ENCODE peak calls at places on chromosomes 16 and 17, in eight cellular contexts. One of them, this sample, is unnamed.
A peak's percentile ranks its signal among the peaks of the same experiment; 100 is the strongest.

GRCh38 chr17:35147313-35147982 is at the start of gene UNC45B:
- DNase-seq in effector CD4-positive, alpha-beta T cell: no peak
- DNase-seq in OCI-LY7: no peak
- DNase-seq in activated T-cell treated with anti-CD3 and anti-CD28 coated beads, Interleukin-2, amount 50 U/mL, for 72 hours: no peak
- DNase-seq in AG10803: no peak
- DNase-seq in stimulated activated CD8-positive, alpha-beta memory T cell treated with anti-CD3 and anti-CD28 coated beads, Interleukin-7, amount 100 ng/mL, for 24 hours: no peak
- DNase-seq in CD4-positive, alpha-beta T cell: no peak
- DNase-seq in AG09319: no peak
- DNase-seq in this sample: no peak

GRCh38 chr16:47230296-47230695 is 86.6 kb upstream of the NETO2 start:
- DNase-seq in effector CD4-positive, alpha-beta T cell: no peak
- DNase-seq in OCI-LY7: no peak
- DNase-seq in activated T-cell treated with anti-CD3 and anti-CD28 coated beads, Interleukin-2, amount 50 U/mL, for 72 hours: no peak
- DNase-seq in AG10803: no peak
- DNase-seq in stimulated activated CD8-positive, alpha-beta memory T cell treated with anti-CD3 and anti-CD28 coated beads, Interleukin-7, amount 100 ng/mL, for 24 hours: no peak
- DNase-seq in CD4-positive, alpha-beta T cell: no peak
- DNase-seq in AG09319: no peak
- DNase-seq in this sample: no peak

GRCh38 chr17:61143026-61143425 is 256.6 kb upstream of the TBX2 start:
- DNase-seq in effector CD4-positive, alpha-beta T cell: no peak
- DNase-seq in OCI-LY7: no peak
- DNase-seq in activated T-cell treated with anti-CD3 and anti-CD28 coated beads, Interleukin-2, amount 50 U/mL, for 72 hours: no peak
- DNase-seq in AG10803: no peak
- DNase-seq in stimulated activated CD8-positive, alpha-beta memory T cell treated with anti-CD3 and anti-CD28 coated beads, Interleukin-7, amount 100 ng/mL, for 24 hours: no peak
- DNase-seq in CD4-positive, alpha-beta T cell: no peak
- DNase-seq in AG09319: no peak
- DNase-seq in this sample: no peak

GRCh38 chr16:72983728-72984350 is 64.1 kb downstream of the ZFHX3 start:
- DNase-seq in effector CD4-positive, alpha-beta T cell: no peak
- DNase-seq in OCI-LY7: no peak
- DNase-seq in activated T-cell treated with anti-CD3 and anti-CD28 coated beads, Interleukin-2, amount 50 U/mL, for 72 hours: no peak
- DNase-seq in AG10803: no peak
- DNase-seq in stimulated activated CD8-positive, alpha-beta memory T cell treated with anti-CD3 and anti-CD28 coated beads, Interleukin-7, amount 100 ng/mL, for 24 hours: no peak
- DNase-seq in CD4-positive, alpha-beta T cell: no peak
- DNase-seq in AG09319: no peak
- DNase-seq in this sample: no peak

GRCh38 chr17:9645858-9646555 is 690 bp downstream of the USP43 start:
- DNase-seq in effector CD4-positive, alpha-beta T cell: no peak
- DNase-seq in OCI-LY7: no peak
- DNase-seq in activated T-cell treated with anti-CD3 and anti-CD28 coated beads, Interleukin-2, amount 50 U/mL, for 72 hours: peak; percentile 60
- DNase-seq in AG10803: no peak
- DNase-seq in stimulated activated CD8-positive, alpha-beta memory T cell treated with anti-CD3 and anti-CD28 coated beads, Interleukin-7, amount 100 ng/mL, for 24 hours: no peak
- DNase-seq in CD4-positive, alpha-beta T cell: no peak
- DNase-seq in AG09319: no peak
- DNase-seq in this sample: peak; percentile 80

GRCh38 chr17:49022391-49022941 is 25.3 kb downstream of the IGF2BP1 start:
- DNase-seq in effector CD4-positive, alpha-beta T cell: no peak
- DNase-seq in OCI-LY7: no peak
- DNase-seq in activated T-cell treated with anti-CD3 and anti-CD28 coated beads, Interleukin-2, amount 50 U/mL, for 72 hours: no peak
- DNase-seq in AG10803: peak; percentile 84
- DNase-seq in stimulated activated CD8-positive, alpha-beta memory T cell treated with anti-CD3 and anti-CD28 coated beads, Interleukin-7, amount 100 ng/mL, for 24 hours: no peak
- DNase-seq in CD4-positive, alpha-beta T cell: no peak
- DNase-seq in AG09319: no peak
- DNase-seq in this sample: peak; percentile 45

GRCh38 chr16:80107900-80108299 is 432.9 kb upstream of the DYNLRB2 start:
- DNase-seq in effector CD4-positive, alpha-beta T cell: no peak
- DNase-seq in OCI-LY7: no peak
- DNase-seq in activated T-cell treated with anti-CD3 and anti-CD28 coated beads, Interleukin-2, amount 50 U/mL, for 72 hours: no peak
- DNase-seq in AG10803: no peak
- DNase-seq in stimulated activated CD8-positive, alpha-beta memory T cell treated with anti-CD3 and anti-CD28 coated beads, Interleukin-7, amount 100 ng/mL, for 24 hours: no peak
- DNase-seq in CD4-positive, alpha-beta T cell: no peak
- DNase-seq in AG09319: no peak
- DNase-seq in this sample: no peak

GRCh38 chr17:64411999-64412771 is 21.5 kb upstream of the PECAM1 start:
- DNase-seq in effector CD4-positive, alpha-beta T cell: no peak
- DNase-seq in OCI-LY7: peak; percentile 92
- DNase-seq in activated T-cell treated with anti-CD3 and anti-CD28 coated beads, Interleukin-2, amount 50 U/mL, for 72 hours: no peak
- DNase-seq in AG10803: peak; percentile 13
- DNase-seq in stimulated activated CD8-positive, alpha-beta memory T cell treated with anti-CD3 and anti-CD28 coated beads, Interleukin-7, amount 100 ng/mL, for 24 hours: no peak
- DNase-seq in CD4-positive, alpha-beta T cell: no peak
- DNase-seq in AG09319: no peak
- DNase-seq in this sample: peak; percentile 62

GRCh38 chr16:66182592-66182991 is 183.9 kb upstream of the CDH5 start:
- DNase-seq in effector CD4-positive, alpha-beta T cell: no peak
- DNase-seq in OCI-LY7: no peak
- DNase-seq in activated T-cell treated with anti-CD3 and anti-CD28 coated beads, Interleukin-2, amount 50 U/mL, for 72 hours: no peak
- DNase-seq in AG10803: no peak
- DNase-seq in stimulated activated CD8-positive, alpha-beta memory T cell treated with anti-CD3 and anti-CD28 coated beads, Interleukin-7, amount 100 ng/mL, for 24 hours: no peak
- DNase-seq in CD4-positive, alpha-beta T cell: no peak
- DNase-seq in AG09319: no peak
- DNase-seq in this sample: no peak

GRCh38 chr16:67893791-67894399 is 841 bp downstream of the PSKH1 start:
- DNase-seq in effector CD4-positive, alpha-beta T cell: no peak
- DNase-seq in OCI-LY7: no peak
- DNase-seq in activated T-cell treated with anti-CD3 and anti-CD28 coated beads, Interleukin-2, amount 50 U/mL, for 72 hours: no peak
- DNase-seq in AG10803: peak; percentile 9
- DNase-seq in stimulated activated CD8-positive, alpha-beta memory T cell treated with anti-CD3 and anti-CD28 coated beads, Interleukin-7, amount 100 ng/mL, for 24 hours: no peak
- DNase-seq in CD4-positive, alpha-beta T cell: no peak
- DNase-seq in AG09319: no peak
- DNase-seq in this sample: no peak

GRCh38 chr17:213286-214105 is 32.0 kb upstream of the DOC2B start:
- DNase-seq in effector CD4-positive, alpha-beta T cell: no peak
- DNase-seq in OCI-LY7: no peak
- DNase-seq in activated T-cell treated with anti-CD3 and anti-CD28 coated beads, Interleukin-2, amount 50 U/mL, for 72 hours: no peak
- DNase-seq in AG10803: no peak
- DNase-seq in stimulated activated CD8-positive, alpha-beta memory T cell treated with anti-CD3 and anti-CD28 coated beads, Interleukin-7, amount 100 ng/mL, for 24 hours: no peak
- DNase-seq in CD4-positive, alpha-beta T cell: no peak
- DNase-seq in AG09319: no peak
- DNase-seq in this sample: no peak

GRCh38 chr17:12928736-12929135 is 89.1 kb downstream of the ELAC2 start:
- DNase-seq in effector CD4-positive, alpha-beta T cell: no peak
- DNase-seq in OCI-LY7: peak; percentile 48
- DNase-seq in activated T-cell treated with anti-CD3 and anti-CD28 coated beads, Interleukin-2, amount 50 U/mL, for 72 hours: no peak
- DNase-seq in AG10803: peak; percentile 11
- DNase-seq in stimulated activated CD8-positive, alpha-beta memory T cell treated with anti-CD3 and anti-CD28 coated beads, Interleukin-7, amount 100 ng/mL, for 24 hours: no peak
- DNase-seq in CD4-positive, alpha-beta T cell: no peak
- DNase-seq in AG09319: no peak
- DNase-seq in this sample: no peak

GRCh38 chr17:47897561-47897960 is 1.5 kb downstream of the SP2 start:
- DNase-seq in effector CD4-positive, alpha-beta T cell: no peak
- DNase-seq in OCI-LY7: no peak
- DNase-seq in activated T-cell treated with anti-CD3 and anti-CD28 coated beads, Interleukin-2, amount 50 U/mL, for 72 hours: no peak
- DNase-seq in AG10803: no peak
- DNase-seq in stimulated activated CD8-positive, alpha-beta memory T cell treated with anti-CD3 and anti-CD28 coated beads, Interleukin-7, amount 100 ng/mL, for 24 hours: no peak
- DNase-seq in CD4-positive, alpha-beta T cell: no peak
- DNase-seq in AG09319: no peak
- DNase-seq in this sample: no peak

GRCh38 chr17:10875411-10875810 is 37.5 kb upstream of the PIRT start:
- DNase-seq in effector CD4-positive, alpha-beta T cell: no peak
- DNase-seq in OCI-LY7: peak; percentile 18
- DNase-seq in activated T-cell treated with anti-CD3 and anti-CD28 coated beads, Interleukin-2, amount 50 U/mL, for 72 hours: peak; percentile 6
- DNase-seq in AG10803: no peak
- DNase-seq in stimulated activated CD8-positive, alpha-beta memory T cell treated with anti-CD3 and anti-CD28 coated beads, Interleukin-7, amount 100 ng/mL, for 24 hours: no peak
- DNase-seq in CD4-positive, alpha-beta T cell: no peak
- DNase-seq in AG09319: no peak
- DNase-seq in this sample: no peak

GRCh38 chr16:21611178-21611545 is 11.8 kb downstream of the METTL9 start:
- DNase-seq in effector CD4-positive, alpha-beta T cell: no peak
- DNase-seq in OCI-LY7: no peak
- DNase-seq in activated T-cell treated with anti-CD3 and anti-CD28 coated beads, Interleukin-2, amount 50 U/mL, for 72 hours: no peak
- DNase-seq in AG10803: peak; percentile 49
- DNase-seq in stimulated activated CD8-positive, alpha-beta memory T cell treated with anti-CD3 and anti-CD28 coated beads, Interleukin-7, amount 100 ng/mL, for 24 hours: no peak
- DNase-seq in CD4-positive, alpha-beta T cell: no peak
- DNase-seq in AG09319: no peak
- DNase-seq in this sample: no peak

GRCh38 chr17:52178013-52178412 is 19.5 kb upstream of the CA10 start:
- DNase-seq in effector CD4-positive, alpha-beta T cell: no peak
- DNase-seq in OCI-LY7: no peak
- DNase-seq in activated T-cell treated with anti-CD3 and anti-CD28 coated beads, Interleukin-2, amount 50 U/mL, for 72 hours: no peak
- DNase-seq in AG10803: no peak
- DNase-seq in stimulated activated CD8-positive, alpha-beta memory T cell treated with anti-CD3 and anti-CD28 coated beads, Interleukin-7, amount 100 ng/mL, for 24 hours: no peak
- DNase-seq in CD4-positive, alpha-beta T cell: no peak
- DNase-seq in AG09319: no peak
- DNase-seq in this sample: no peak

GRCh38 chr17:41678411-41678906 is 10.2 kb upstream of the EIF1 start:
- DNase-seq in effector CD4-positive, alpha-beta T cell: no peak
- DNase-seq in OCI-LY7: no peak
- DNase-seq in activated T-cell treated with anti-CD3 and anti-CD28 coated beads, Interleukin-2, amount 50 U/mL, for 72 hours: no peak
- DNase-seq in AG10803: no peak
- DNase-seq in stimulated activated CD8-positive, alpha-beta memory T cell treated with anti-CD3 and anti-CD28 coated beads, Interleukin-7, amount 100 ng/mL, for 24 hours: no peak
- DNase-seq in CD4-positive, alpha-beta T cell: no peak
- DNase-seq in AG09319: no peak
- DNase-seq in this sample: no peak

GRCh38 chr17:7220593-7221280 is 999 bp downstream of the ACADVL start:
- DNase-seq in effector CD4-positive, alpha-beta T cell: peak; percentile 50
- DNase-seq in OCI-LY7: peak; percentile 74
- DNase-seq in activated T-cell treated with anti-CD3 and anti-CD28 coated beads, Interleukin-2, amount 50 U/mL, for 72 hours: peak; percentile 78
- DNase-seq in AG10803: peak; percentile 65
- DNase-seq in stimulated activated CD8-positive, alpha-beta memory T cell treated with anti-CD3 and anti-CD28 coated beads, Interleukin-7, amount 100 ng/mL, for 24 hours: no peak
- DNase-seq in CD4-positive, alpha-beta T cell: peak; percentile 56
- DNase-seq in AG09319: no peak
- DNase-seq in this sample: peak; percentile 82

GRCh38 chr17:68353121-68353521 is 61.8 kb downstream of the ARSG start:
- DNase-seq in effector CD4-positive, alpha-beta T cell: no peak
- DNase-seq in OCI-LY7: no peak
- DNase-seq in activated T-cell treated with anti-CD3 and anti-CD28 coated beads, Interleukin-2, amount 50 U/mL, for 72 hours: no peak
- DNase-seq in AG10803: no peak
- DNase-seq in stimulated activated CD8-positive, alpha-beta memory T cell treated with anti-CD3 and anti-CD28 coated beads, Interleukin-7, amount 100 ng/mL, for 24 hours: no peak
- DNase-seq in CD4-positive, alpha-beta T cell: no peak
- DNase-seq in AG09319: no peak
- DNase-seq in this sample: no peak

GRCh38 chr16:67177743-67178699 is 5.7 kb downstream of the MATCAP1 start:
- DNase-seq in effector CD4-positive, alpha-beta T cell: peak; percentile 43
- DNase-seq in OCI-LY7: peak; percentile 53
- DNase-seq in activated T-cell treated with anti-CD3 and anti-CD28 coated beads, Interleukin-2, amount 50 U/mL, for 72 hours: peak; percentile 50
- DNase-seq in AG10803: peak; percentile 51
- DNase-seq in stimulated activated CD8-positive, alpha-beta memory T cell treated with anti-CD3 and anti-CD28 coated beads, Interleukin-7, amount 100 ng/mL, for 24 hours: no peak
- DNase-seq in CD4-positive, alpha-beta T cell: peak; percentile 34
- DNase-seq in AG09319: no peak
- DNase-seq in this sample: peak; percentile 92

GRCh38 chr17:15157051-15157450 is 108.1 kb downstream of the PMP22 start:
- DNase-seq in effector CD4-positive, alpha-beta T cell: no peak
- DNase-seq in OCI-LY7: no peak
- DNase-seq in activated T-cell treated with anti-CD3 and anti-CD28 coated beads, Interleukin-2, amount 50 U/mL, for 72 hours: no peak
- DNase-seq in AG10803: peak; percentile 56
- DNase-seq in stimulated activated CD8-positive, alpha-beta memory T cell treated with anti-CD3 and anti-CD28 coated beads, Interleukin-7, amount 100 ng/mL, for 24 hours: no peak
- DNase-seq in CD4-positive, alpha-beta T cell: no peak
- DNase-seq in AG09319: no peak
- DNase-seq in this sample: no peak

GRCh38 chr16:3880623-3881498 is at the start of gene CREBBP:
- DNase-seq in effector CD4-positive, alpha-beta T cell: peak; percentile 84
- DNase-seq in OCI-LY7: peak; percentile 93
- DNase-seq in activated T-cell treated with anti-CD3 and anti-CD28 coated beads, Interleukin-2, amount 50 U/mL, for 72 hours: peak; percentile 91
- DNase-seq in AG10803: peak; percentile 87
- DNase-seq in stimulated activated CD8-positive, alpha-beta memory T cell treated with anti-CD3 and anti-CD28 coated beads, Interleukin-7, amount 100 ng/mL, for 24 hours: peak; percentile 60
- DNase-seq in CD4-positive, alpha-beta T cell: peak; percentile 70
- DNase-seq in AG09319: peak; percentile 76
- DNase-seq in this sample: peak; percentile 88

GRCh38 chr17:15265131-15265530 is at the start of gene PMP22:
- DNase-seq in effector CD4-positive, alpha-beta T cell: no peak
- DNase-seq in OCI-LY7: no peak
- DNase-seq in activated T-cell treated with anti-CD3 and anti-CD28 coated beads, Interleukin-2, amount 50 U/mL, for 72 hours: no peak
- DNase-seq in AG10803: no peak
- DNase-seq in stimulated activated CD8-positive, alpha-beta memory T cell treated with anti-CD3 and anti-CD28 coated beads, Interleukin-7, amount 100 ng/mL, for 24 hours: no peak
- DNase-seq in CD4-positive, alpha-beta T cell: no peak
- DNase-seq in AG09319: no peak
- DNase-seq in this sample: peak; percentile 25

GRCh38 chr17:50559674-50560184 is 786 bp upstream of the CACNA1G start:
- DNase-seq in effector CD4-positive, alpha-beta T cell: peak; percentile 9
- DNase-seq in OCI-LY7: no peak
- DNase-seq in activated T-cell treated with anti-CD3 and anti-CD28 coated beads, Interleukin-2, amount 50 U/mL, for 72 hours: peak; percentile 35
- DNase-seq in AG10803: peak; percentile 43
- DNase-seq in stimulated activated CD8-positive, alpha-beta memory T cell treated with anti-CD3 and anti-CD28 coated beads, Interleukin-7, amount 100 ng/mL, for 24 hours: no peak
- DNase-seq in CD4-positive, alpha-beta T cell: no peak
- DNase-seq in AG09319: no peak
- DNase-seq in this sample: peak; percentile 40

GRCh38 chr16:80346160-80346632 is 194.6 kb upstream of the DYNLRB2 start:
- DNase-seq in effector CD4-positive, alpha-beta T cell: no peak
- DNase-seq in OCI-LY7: peak; percentile 2
- DNase-seq in activated T-cell treated with anti-CD3 and anti-CD28 coated beads, Interleukin-2, amount 50 U/mL, for 72 hours: no peak
- DNase-seq in AG10803: peak; percentile 64
- DNase-seq in stimulated activated CD8-positive, alpha-beta memory T cell treated with anti-CD3 and anti-CD28 coated beads, Interleukin-7, amount 100 ng/mL, for 24 hours: no peak
- DNase-seq in CD4-positive, alpha-beta T cell: no peak
- DNase-seq in AG09319: peak; percentile 10
- DNase-seq in this sample: no peak

GRCh38 chr16:16871196-16871595 is 492.3 kb downstream of the NPIPA7 start:
- DNase-seq in effector CD4-positive, alpha-beta T cell: no peak
- DNase-seq in OCI-LY7: no peak
- DNase-seq in activated T-cell treated with anti-CD3 and anti-CD28 coated beads, Interleukin-2, amount 50 U/mL, for 72 hours: no peak
- DNase-seq in AG10803: no peak
- DNase-seq in stimulated activated CD8-positive, alpha-beta memory T cell treated with anti-CD3 and anti-CD28 coated beads, Interleukin-7, amount 100 ng/mL, for 24 hours: no peak
- DNase-seq in CD4-positive, alpha-beta T cell: no peak
- DNase-seq in AG09319: no peak
- DNase-seq in this sample: no peak

GRCh38 chr16:82183004-82183397 is 13.0 kb upstream of the MPHOSPH6 start:
- DNase-seq in effector CD4-positive, alpha-beta T cell: no peak
- DNase-seq in OCI-LY7: no peak
- DNase-seq in activated T-cell treated with anti-CD3 and anti-CD28 coated beads, Interleukin-2, amount 50 U/mL, for 72 hours: no peak
- DNase-seq in AG10803: no peak
- DNase-seq in stimulated activated CD8-positive, alpha-beta memory T cell treated with anti-CD3 and anti-CD28 coated beads, Interleukin-7, amount 100 ng/mL, for 24 hours: no peak
- DNase-seq in CD4-positive, alpha-beta T cell: no peak
- DNase-seq in AG09319: no peak
- DNase-seq in this sample: no peak

GRCh38 chr17:42526031-42526444 is 10.0 kb upstream of the NAGLU start:
- DNase-seq in effector CD4-positive, alpha-beta T cell: no peak
- DNase-seq in OCI-LY7: no peak
- DNase-seq in activated T-cell treated with anti-CD3 and anti-CD28 coated beads, Interleukin-2, amount 50 U/mL, for 72 hours: no peak
- DNase-seq in AG10803: peak; percentile 79
- DNase-seq in stimulated activated CD8-positive, alpha-beta memory T cell treated with anti-CD3 and anti-CD28 coated beads, Interleukin-7, amount 100 ng/mL, for 24 hours: no peak
- DNase-seq in CD4-positive, alpha-beta T cell: no peak
- DNase-seq in AG09319: no peak
- DNase-seq in this sample: no peak

GRCh38 chr16:24041834-24042631 is 206.2 kb downstream of the PRKCB start:
- DNase-seq in effector CD4-positive, alpha-beta T cell: peak; percentile 71
- DNase-seq in OCI-LY7: peak; percentile 79
- DNase-seq in activated T-cell treated with anti-CD3 and anti-CD28 coated beads, Interleukin-2, amount 50 U/mL, for 72 hours: peak; percentile 86
- DNase-seq in AG10803: peak; percentile 51
- DNase-seq in stimulated activated CD8-positive, alpha-beta memory T cell treated with anti-CD3 and anti-CD28 coated beads, Interleukin-7, amount 100 ng/mL, for 24 hours: peak; percentile 73
- DNase-seq in CD4-positive, alpha-beta T cell: peak; percentile 68
- DNase-seq in AG09319: peak; percentile 0
- DNase-seq in this sample: peak; percentile 72

GRCh38 chr17:62790554-62790953 is 17.6 kb downstream of the MARCHF10 start:
- DNase-seq in effector CD4-positive, alpha-beta T cell: no peak
- DNase-seq in OCI-LY7: no peak
- DNase-seq in activated T-cell treated with anti-CD3 and anti-CD28 coated beads, Interleukin-2, amount 50 U/mL, for 72 hours: no peak
- DNase-seq in AG10803: peak; percentile 88
- DNase-seq in stimulated activated CD8-positive, alpha-beta memory T cell treated with anti-CD3 and anti-CD28 coated beads, Interleukin-7, amount 100 ng/mL, for 24 hours: no peak
- DNase-seq in CD4-positive, alpha-beta T cell: no peak
- DNase-seq in AG09319: peak; percentile 62
- DNase-seq in this sample: no peak

GRCh38 chr16:48687421-48688038 is 77.5 kb upstream of the N4BP1 start:
- DNase-seq in effector CD4-positive, alpha-beta T cell: no peak
- DNase-seq in OCI-LY7: peak; percentile 68
- DNase-seq in activated T-cell treated with anti-CD3 and anti-CD28 coated beads, Interleukin-2, amount 50 U/mL, for 72 hours: peak; percentile 36
- DNase-seq in AG10803: peak; percentile 63
- DNase-seq in stimulated activated CD8-positive, alpha-beta memory T cell treated with anti-CD3 and anti-CD28 coated beads, Interleukin-7, amount 100 ng/mL, for 24 hours: no peak
- DNase-seq in CD4-positive, alpha-beta T cell: no peak
- DNase-seq in AG09319: peak; percentile 24
- DNase-seq in this sample: peak; percentile 62

GRCh38 chr17:74760404-74761105 is 12.1 kb downstream of the NHERF1 start:
- DNase-seq in effector CD4-positive, alpha-beta T cell: no peak
- DNase-seq in OCI-LY7: no peak
- DNase-seq in activated T-cell treated with anti-CD3 and anti-CD28 coated beads, Interleukin-2, amount 50 U/mL, for 72 hours: no peak
- DNase-seq in AG10803: no peak
- DNase-seq in stimulated activated CD8-positive, alpha-beta memory T cell treated with anti-CD3 and anti-CD28 coated beads, Interleukin-7, amount 100 ng/mL, for 24 hours: no peak
- DNase-seq in CD4-positive, alpha-beta T cell: no peak
- DNase-seq in AG09319: no peak
- DNase-seq in this sample: no peak

GRCh38 chr17:68784431-68784830 is 170.8 kb downstream of the ABCA8 start:
- DNase-seq in effector CD4-positive, alpha-beta T cell: no peak
- DNase-seq in OCI-LY7: no peak
- DNase-seq in activated T-cell treated with anti-CD3 and anti-CD28 coated beads, Interleukin-2, amount 50 U/mL, for 72 hours: no peak
- DNase-seq in AG10803: no peak
- DNase-seq in stimulated activated CD8-positive, alpha-beta memory T cell treated with anti-CD3 and anti-CD28 coated beads, Interleukin-7, amount 100 ng/mL, for 24 hours: no peak
- DNase-seq in CD4-positive, alpha-beta T cell: no peak
- DNase-seq in AG09319: no peak
- DNase-seq in this sample: no peak

GRCh38 chr17:30378191-30378796 is 433 bp upstream of the CPD start:
- DNase-seq in effector CD4-positive, alpha-beta T cell: peak; percentile 37
- DNase-seq in OCI-LY7: peak; percentile 5
- DNase-seq in activated T-cell treated with anti-CD3 and anti-CD28 coated beads, Interleukin-2, amount 50 U/mL, for 72 hours: peak; percentile 71
- DNase-seq in AG10803: no peak
- DNase-seq in stimulated activated CD8-positive, alpha-beta memory T cell treated with anti-CD3 and anti-CD28 coated beads, Interleukin-7, amount 100 ng/mL, for 24 hours: no peak
- DNase-seq in CD4-positive, alpha-beta T cell: peak; percentile 35
- DNase-seq in AG09319: no peak
- DNase-seq in this sample: peak; percentile 42